ENCODE peak calls at places on chromosomes 16 and 17, in ten cellular contexts. P is mucosa of descending colon; U is psoas muscle; F is progenitor cell of endocrine pancreas; O is mesothelial cell of epicardium; L is suprapubic skin; H is BJ; I is heart right ventricle; Y is CD8-positive, alpha-beta T cell; V is WTC11. M is an unnamed sample.

GRCh38 chr17:48541574-48542113 is 3.3 kb downstream of the HOXB2 start:
- DNase-seq in P (peak), U (peak), F (no peak), O (no peak), L (peak), H (no peak), I (peak), Y (no peak), V (no peak), M (peak)

GRCh38 chr16:67388591-67388990 is 4.7 kb downstream of the TPPP3 start:
- DNase-seq in P (no peak), U (no peak), F (no peak), O (no peak), L (no peak), H (no peak), I (no peak), Y (no peak), V (no peak), M (no peak)

GRCh38 chr17:7004398-7005253 is 7.8 kb upstream of the RNASEK start:
- DNase-seq in P (peak), U (peak), F (no peak), O (no peak), L (no peak), H (no peak), I (no peak), Y (no peak), V (no peak), M (no peak)

GRCh38 chr17:17206913-17207368 is 808 bp upstream of the PLD6 start:
- DNase-seq in P (no peak), U (no peak), F (no peak), O (no peak), L (no peak), H (no peak), I (no peak), Y (no peak), V (no peak), M (no peak)

GRCh38 chr17:76981545-76982295 is 113.5 kb downstream of the MGAT5B start:
- DNase-seq in P (no peak), U (no peak), F (no peak), O (no peak), L (no peak), H (no peak), I (no peak), Y (no peak), V (no peak), M (no peak)

GRCh38 chr17:70041061-70041460 is 34.0 kb upstream of the KCNJ16 start:
- DNase-seq in P (no peak), U (no peak), F (no peak), O (no peak), L (no peak), H (no peak), I (no peak), Y (no peak), V (no peak), M (no peak)

GRCh38 chr17:7241047-7241733 is 1.1 kb downstream of the GABARAP start:
- DNase-seq in P (no peak), U (no peak), F (no peak), O (no peak), L (no peak), H (no peak), I (no peak), Y (no peak), V (no peak), M (no peak)

GRCh38 chr16:4494746-4495490 is 18.7 kb downstream of the HMOX2 start:
- DNase-seq in P (no peak), U (no peak), F (no peak), O (no peak), L (no peak), H (no peak), I (no peak), Y (no peak), V (no peak), M (no peak)

GRCh38 chr16:58510776-58511628 is 4.3 kb upstream of the SETD6 start:
- DNase-seq in P (no peak), U (peak), F (no peak), O (no peak), L (peak), H (no peak), I (no peak), Y (no peak), V (no peak), M (no peak)

GRCh38 chr17:67441052-67441738 is 64.1 kb downstream of the PITPNC1 start:
- DNase-seq in P (no peak), U (no peak), F (no peak), O (no peak), L (no peak), H (peak), I (no peak), Y (peak), V (no peak), M (no peak)

GRCh38 chr16:15782573-15783365 is 74.1 kb downstream of the MYH11 start:
- DNase-seq in P (no peak), U (no peak), F (no peak), O (no peak), L (no peak), H (no peak), I (no peak), Y (no peak), V (peak), M (no peak)

GRCh38 chr17:44610871-44611270 is 45.4 kb upstream of the MEIOC start:
- DNase-seq in P (no peak), U (no peak), F (no peak), O (no peak), L (no peak), H (no peak), I (no peak), Y (no peak), V (no peak), M (no peak)

GRCh38 chr17:14270508-14270907 is 30.4 kb upstream of the HS3ST3B1 start:
- DNase-seq in P (no peak), U (no peak), F (no peak), O (no peak), L (no peak), H (no peak), I (no peak), Y (no peak), V (no peak), M (no peak)

GRCh38 chr16:86575754-86576557 is 2.4 kb upstream of the FOXL1 start:
- DNase-seq in P (peak), U (peak), F (peak), O (peak), L (no peak), H (peak), I (peak), Y (no peak), V (peak), M (no peak)

GRCh38 chr17:15657868-15658775 is 26.0 kb downstream of the TRIM16 start:
- DNase-seq in P (no peak), U (no peak), F (no peak), O (no peak), L (no peak), H (no peak), I (no peak), Y (no peak), V (no peak), M (no peak)

GRCh38 chr16:8850279-8850885 is 18.4 kb downstream of the CARHSP1 start:
- DNase-seq in P (no peak), U (peak), F (no peak), O (no peak), L (no peak), H (peak), I (peak), Y (no peak), V (peak), M (no peak)

DNA sequence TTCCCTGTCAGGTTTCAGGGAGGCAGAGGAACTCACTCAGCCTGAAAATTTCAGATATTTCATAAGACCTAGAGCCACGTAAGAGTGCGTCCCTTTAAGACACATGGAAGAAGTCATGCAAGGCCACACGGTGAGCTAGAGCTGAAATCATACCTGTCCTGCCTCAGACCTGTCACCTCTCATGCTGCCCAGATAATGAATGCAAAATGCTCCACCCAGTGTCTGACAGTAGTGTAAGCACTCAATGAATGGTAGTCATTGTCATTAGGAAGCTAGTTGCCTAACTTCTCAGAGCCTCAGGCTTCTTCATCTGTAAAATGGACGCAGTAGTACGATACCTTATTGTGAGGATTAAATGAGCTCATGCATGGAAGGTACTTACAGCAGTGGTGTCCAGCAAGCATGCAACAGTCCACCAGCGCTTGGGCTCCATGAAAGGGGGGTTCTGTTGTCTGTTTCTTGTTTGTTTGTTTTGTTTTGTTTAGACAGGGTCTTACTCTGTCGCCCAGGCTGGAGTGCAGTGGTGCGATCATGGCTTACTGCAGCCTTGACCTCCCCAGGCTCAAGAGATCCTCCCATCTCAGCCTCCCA is 60.7 kb downstream of the WSB1 start:
- DNase-seq in P (no peak), U (no peak), F (no peak), O (no peak), L (no peak), H (no peak), I (no peak), Y (no peak), V (no peak), M (no peak)
- TF ChIP-seq CTCF in P (no peak), U (no peak), F (no peak), O (no peak), L (no peak), H (no peak), I (no peak), Y (no peak), V (no peak), M (no peak)

GRCh38 chr17:82528484-82529265 is 9.1 kb downstream of the FOXK2 start:
- DNase-seq in P (peak), U (peak), F (no peak), O (no peak), L (no peak), H (no peak), I (peak), Y (no peak), V (no peak), M (no peak)
- TF ChIP-seq CTCF in P (peak), U (peak), F (peak), O (no peak), L (peak), H (peak), I (peak), Y (no peak), V (no peak), M (no peak)

GRCh38 chr17:1482686-1483445 is 9.6 kb downstream of the MYO1C start:
- DNase-seq in P (no peak), U (peak), F (no peak), O (no peak), L (no peak), H (no peak), I (no peak), Y (no peak), V (no peak), M (no peak)

GRCh38 chr17:1484060-1484535 is 8.4 kb downstream of the MYO1C start:
- DNase-seq in P (peak), U (no peak), F (no peak), O (no peak), L (no peak), H (no peak), I (no peak), Y (no peak), V (peak), M (no peak)

GRCh38 chr17:1480747-1481465 is 11.6 kb downstream of the MYO1C start:
- DNase-seq in P (no peak), U (no peak), F (no peak), O (no peak), L (no peak), H (no peak), I (no peak), Y (no peak), V (no peak), M (no peak)

GRCh38 chr17:1484586-1485310 is 7.7 kb downstream of the MYO1C start:
- DNase-seq in P (peak), U (peak), F (peak), O (peak), L (no peak), H (no peak), I (peak), Y (no peak), V (peak), M (peak)

DNA sequence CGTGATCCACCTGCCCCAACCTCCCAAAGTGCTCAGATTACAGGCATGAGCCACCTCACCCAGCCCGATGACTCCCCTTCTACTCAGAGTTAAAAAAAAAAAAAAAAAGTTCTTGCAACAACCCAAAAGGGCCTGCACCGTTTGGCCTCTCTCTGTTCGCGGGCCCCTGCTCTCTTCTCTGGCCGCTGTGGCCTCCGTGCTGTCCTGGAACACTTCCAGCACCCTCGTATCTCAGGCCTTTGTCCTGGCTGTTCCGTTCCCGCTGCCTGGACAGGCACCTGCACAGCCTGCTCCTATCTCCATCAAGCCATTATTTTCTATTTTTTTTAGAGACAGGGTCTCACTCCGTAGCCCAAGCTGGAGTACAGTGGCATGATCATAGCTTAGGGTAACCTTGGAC is 10.8 kb downstream of the MYO1C start:
- DNase-seq in P (no peak), U (no peak), F (no peak), O (no peak), L (no peak), H (no peak), I (no peak), Y (no peak), V (no peak), M (no peak)
- TF ChIP-seq CTCF in P (no peak), U (no peak), F (no peak), O (no peak), L (no peak), H (no peak), I (no peak), Y (no peak), V (no peak), M (no peak)

GRCh38 chr17:28327709-28328108 is 7.6 kb downstream of the IFT20 start:
- DNase-seq in P (no peak), U (no peak), F (no peak), O (no peak), L (no peak), H (no peak), I (no peak), Y (no peak), V (no peak), M (no peak)
- TF ChIP-seq CTCF in P (no peak), U (no peak), F (no peak), O (no peak), L (no peak), H (peak), I (no peak), Y (no peak), V (no peak), M (no peak)

GRCh38 chr17:4956493-4957061 is 5.7 kb downstream of the ENO3 start:
- DNase-seq in P (no peak), U (peak), F (no peak), O (no peak), L (no peak), H (no peak), I (no peak), Y (no peak), V (peak), M (no peak)
- TF ChIP-seq CTCF in P (no peak), U (peak), F (peak), O (peak), L (no peak), H (peak), I (peak), Y (no peak), V (peak), M (no peak)

GRCh38 chr16:88754109-88754911 is 30.7 kb downstream of the PIEZO1 start:
- DNase-seq in P (no peak), U (no peak), F (no peak), O (no peak), L (no peak), H (no peak), I (no peak), Y (no peak), V (no peak), M (no peak)

GRCh38 chr16:88754912-88755744 is 29.9 kb downstream of the PIEZO1 start:
- DNase-seq in P (no peak), U (no peak), F (no peak), O (no peak), L (no peak), H (no peak), I (no peak), Y (no peak), V (peak), M (no peak)

GRCh38 chr16:88753191-88753590 is 31.8 kb downstream of the PIEZO1 start:
- DNase-seq in P (no peak), U (no peak), F (no peak), O (no peak), L (no peak), H (no peak), I (no peak), Y (no peak), V (no peak), M (no peak)

GRCh38 chr16:88752386-88753002 is 32.5 kb downstream of the PIEZO1 start:
- DNase-seq in P (no peak), U (no peak), F (no peak), O (no peak), L (no peak), H (no peak), I (no peak), Y (no peak), V (no peak), M (no peak)

GRCh38 chr16:88753600-88753999 is 31.4 kb downstream of the PIEZO1 start:
- DNase-seq in P (no peak), U (no peak), F (no peak), O (no peak), L (no peak), H (no peak), I (no peak), Y (no peak), V (no peak), M (no peak)
- TF ChIP-seq CTCF in P (no peak), U (no peak), F (no peak), O (no peak), L (no peak), H (no peak), I (no peak), Y (no peak), V (no peak), M (no peak)

DNA sequence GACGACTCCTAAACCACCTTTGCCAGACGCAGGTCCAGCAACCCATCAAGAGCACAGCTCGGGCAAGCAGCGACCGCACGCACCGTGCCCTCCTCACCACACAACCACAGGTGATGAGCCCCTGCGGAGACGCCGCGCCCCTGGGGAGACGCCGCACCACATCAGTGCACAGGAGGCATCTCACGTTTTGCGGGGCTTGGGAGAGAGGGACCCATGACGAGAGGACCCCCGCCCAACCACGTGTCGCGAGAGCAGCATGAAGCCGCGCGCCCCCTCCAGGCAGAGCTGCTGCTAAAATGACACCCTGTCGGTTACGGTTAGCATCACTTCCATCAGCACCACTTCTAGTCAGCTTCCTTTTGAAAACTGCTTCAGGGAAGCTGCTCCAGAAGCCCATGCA is 45.4 kb downstream of the KLHDC4 start:
- DNase-seq in P (no peak), U (no peak), F (no peak), O (no peak), L (no peak), H (no peak), I (no peak), Y (no peak), V (no peak), M (no peak)
- TF ChIP-seq CTCF in P (no peak), U (no peak), F (no peak), O (no peak), L (no peak), H (no peak), I (no peak), Y (no peak), V (no peak), M (no peak)

GRCh38 chr17:79924639-79924976 is 85.4 kb upstream of the CBX4 start:
- DNase-seq in P (no peak), U (no peak), F (no peak), O (no peak), L (no peak), H (no peak), I (no peak), Y (no peak), V (no peak), M (no peak)

GRCh38 chr17:79923974-79924638 is 84.9 kb upstream of the CBX4 start:
- DNase-seq in P (peak), U (no peak), F (peak), O (no peak), L (no peak), H (no peak), I (no peak), Y (no peak), V (peak), M (no peak)

GRCh38 chr17:79926308-79927135 is 87.3 kb upstream of the CBX4 start:
- DNase-seq in P (no peak), U (no peak), F (no peak), O (no peak), L (no peak), H (no peak), I (no peak), Y (no peak), V (no peak), M (no peak)

GRCh38 chr17:79926002-79926307 is 86.7 kb upstream of the CBX4 start:
- DNase-seq in P (no peak), U (no peak), F (no peak), O (no peak), L (no peak), H (no peak), I (no peak), Y (no peak), V (no peak), M (no peak)

DNA sequence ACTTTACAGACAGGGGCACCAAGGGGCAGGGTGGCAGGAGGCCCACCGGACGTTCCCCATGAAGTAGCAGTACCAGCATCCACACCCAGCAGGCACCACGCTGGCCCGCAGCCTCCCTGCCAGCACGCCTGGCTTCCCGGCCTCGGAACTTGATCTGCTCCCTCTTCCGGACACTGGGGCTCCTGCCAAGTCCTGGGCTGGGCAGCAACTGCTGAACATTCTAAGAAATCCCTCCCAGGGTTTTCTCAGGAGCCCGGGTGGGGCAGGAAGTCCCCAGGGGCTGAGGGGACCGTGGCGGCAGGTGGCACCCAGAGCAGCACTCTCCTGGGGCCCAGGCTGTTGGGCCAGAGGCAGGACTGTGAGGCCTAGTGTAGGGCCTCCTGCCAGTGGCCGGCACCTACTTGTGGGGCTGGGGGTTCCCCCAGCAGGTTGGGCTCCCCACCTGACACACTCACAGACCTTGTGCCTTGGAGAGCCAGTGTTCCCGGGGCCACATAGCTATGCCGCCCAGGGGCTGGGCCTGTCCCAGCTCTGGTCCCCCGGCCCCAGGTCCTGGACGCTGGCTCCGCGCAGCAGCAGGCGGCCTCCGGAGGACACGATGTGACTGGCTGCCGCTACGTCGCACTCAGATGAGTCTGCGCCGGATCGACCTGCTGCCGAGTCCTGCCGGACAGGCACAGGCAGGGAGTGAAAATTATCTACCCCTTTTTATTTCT is 86.2 kb upstream of the CBX4 start:
- DNase-seq in P (peak), U (peak), F (no peak), O (no peak), L (no peak), H (no peak), I (peak), Y (no peak), V (no peak), M (no peak)
- TF ChIP-seq CTCF in P (no peak), U (peak), F (no peak), O (no peak), L (no peak), H (peak), I (no peak), Y (no peak), V (no peak), M (no peak)